ENCODE peak calls at places on chromosomes 12 and 14, in ten cellular contexts. One of them, this sample, is unnamed.

GRCh38 chr12:24661657-24662096 is 287.2 kb downstream of the BCAT1 start:
- DNase-seq in prostate gland: no peak
- DNase-seq in effector memory CD4-positive, alpha-beta T cell: no peak
- DNase-seq in GM23338: no peak
- DNase-seq in GM23248: peak; percentile 8
- DNase-seq in left ventricle myocardium inferior: no peak
- DNase-seq in naive thymus-derived CD4-positive, alpha-beta T cell: no peak
- DNase-seq in A549: no peak
- DNase-seq in stomach: peak; percentile 28
- DNase-seq in testis: peak; percentile 16
- DNase-seq in this sample: peak; percentile 61

GRCh38 chr14:94089479-94089878 is 8.4 kb downstream of the IFI27L1 start:
- DNase-seq in testis: no peak
- DNase-seq in left ventricle myocardium inferior: no peak
- DNase-seq in stomach: no peak
- DNase-seq in A549: no peak
- DNase-seq in effector memory CD4-positive, alpha-beta T cell: no peak
- DNase-seq in GM23338: no peak
- DNase-seq in GM23248: no peak
- DNase-seq in naive thymus-derived CD4-positive, alpha-beta T cell: no peak
- DNase-seq in prostate gland: no peak
- DNase-seq in this sample: no peak

GRCh38 chr12:115203661-115204060 is 519.7 kb upstream of the TBX3 start:
- DNase-seq in A549: no peak
- DNase-seq in stomach: no peak
- DNase-seq in effector memory CD4-positive, alpha-beta T cell: no peak
- DNase-seq in GM23338: no peak
- DNase-seq in prostate gland: no peak
- DNase-seq in left ventricle myocardium inferior: no peak
- DNase-seq in GM23248: peak; percentile 41
- DNase-seq in testis: no peak
- DNase-seq in naive thymus-derived CD4-positive, alpha-beta T cell: no peak
- DNase-seq in this sample: no peak

GRCh38 chr14:104789752-104790743 is 5.5 kb downstream of the AKT1 start:
- DNase-seq in stomach: no peak
- DNase-seq in testis: no peak
- DNase-seq in effector memory CD4-positive, alpha-beta T cell: no peak
- DNase-seq in GM23338: no peak
- DNase-seq in GM23248: no peak
- DNase-seq in prostate gland: no peak
- DNase-seq in naive thymus-derived CD4-positive, alpha-beta T cell: no peak
- DNase-seq in A549: no peak
- DNase-seq in left ventricle myocardium inferior: no peak
- DNase-seq in this sample: no peak

GRCh38 chr12:16385779-16386646 is 38.6 kb downstream of the MGST1 start:
- DNase-seq in prostate gland: no peak
- DNase-seq in naive thymus-derived CD4-positive, alpha-beta T cell: no peak
- DNase-seq in effector memory CD4-positive, alpha-beta T cell: no peak
- DNase-seq in left ventricle myocardium inferior: no peak
- DNase-seq in stomach: peak; percentile 28
- DNase-seq in testis: peak; percentile 51
- DNase-seq in GM23248: peak; percentile 81
- DNase-seq in A549: peak; percentile 47
- DNase-seq in GM23338: peak; percentile 65
- DNase-seq in this sample: peak; percentile 68

GRCh38 chr14:79011091-79011919 is 841.1 kb downstream of the NRXN3 start:
- DNase-seq in GM23248: peak; percentile 90
- DNase-seq in stomach: no peak
- DNase-seq in effector memory CD4-positive, alpha-beta T cell: no peak
- DNase-seq in prostate gland: peak; percentile 25
- DNase-seq in GM23338: peak; percentile 65
- DNase-seq in testis: peak; percentile 44
- DNase-seq in naive thymus-derived CD4-positive, alpha-beta T cell: no peak
- DNase-seq in A549: peak; percentile 48
- DNase-seq in left ventricle myocardium inferior: no peak
- DNase-seq in this sample: peak; percentile 69

GRCh38 chr12:31558521-31558920 is 32.4 kb downstream of the DENND5B start:
- DNase-seq in testis: no peak
- DNase-seq in stomach: no peak
- DNase-seq in prostate gland: no peak
- DNase-seq in naive thymus-derived CD4-positive, alpha-beta T cell: no peak
- DNase-seq in GM23338: no peak
- DNase-seq in left ventricle myocardium inferior: no peak
- DNase-seq in A549: no peak
- DNase-seq in effector memory CD4-positive, alpha-beta T cell: no peak
- DNase-seq in GM23248: peak; percentile 73
- DNase-seq in this sample: no peak

GRCh38 chr14:56119221-56119967 is 1.2 kb downstream of the PELI2 start:
- DNase-seq in A549: peak; percentile 16
- DNase-seq in testis: peak; percentile 54
- DNase-seq in naive thymus-derived CD4-positive, alpha-beta T cell: peak; percentile 24
- DNase-seq in GM23248: peak; percentile 70
- DNase-seq in stomach: peak; percentile 46
- DNase-seq in left ventricle myocardium inferior: peak; percentile 51
- DNase-seq in effector memory CD4-positive, alpha-beta T cell: no peak
- DNase-seq in GM23338: peak; percentile 64
- DNase-seq in prostate gland: peak; percentile 16
- DNase-seq in this sample: peak; percentile 61

GRCh38 chr12:62332598-62332997 is 72.4 kb downstream of the USP15 start:
- DNase-seq in naive thymus-derived CD4-positive, alpha-beta T cell: no peak
- DNase-seq in effector memory CD4-positive, alpha-beta T cell: no peak
- DNase-seq in left ventricle myocardium inferior: no peak
- DNase-seq in A549: no peak
- DNase-seq in GM23248: peak; percentile 75
- DNase-seq in prostate gland: no peak
- DNase-seq in stomach: no peak
- DNase-seq in GM23338: no peak
- DNase-seq in testis: no peak
- DNase-seq in this sample: no peak

GRCh38 chr12:65614259-65614658 is 210.0 kb upstream of the HMGA2 start:
- DNase-seq in left ventricle myocardium inferior: no peak
- DNase-seq in effector memory CD4-positive, alpha-beta T cell: no peak
- DNase-seq in testis: no peak
- DNase-seq in A549: no peak
- DNase-seq in GM23338: no peak
- DNase-seq in prostate gland: no peak
- DNase-seq in stomach: no peak
- DNase-seq in naive thymus-derived CD4-positive, alpha-beta T cell: no peak
- DNase-seq in GM23248: no peak
- DNase-seq in this sample: no peak

GRCh38 chr12:27338473-27338872 is 5.8 kb downstream of the BMAL2 start:
- DNase-seq in stomach: no peak
- DNase-seq in naive thymus-derived CD4-positive, alpha-beta T cell: no peak
- DNase-seq in A549: no peak
- DNase-seq in effector memory CD4-positive, alpha-beta T cell: no peak
- DNase-seq in left ventricle myocardium inferior: no peak
- DNase-seq in GM23248: no peak
- DNase-seq in testis: no peak
- DNase-seq in GM23338: no peak
- DNase-seq in prostate gland: no peak
- DNase-seq in this sample: no peak

GRCh38 chr14:63632932-63633514 is 8.6 kb downstream of the WDR89 start:
- DNase-seq in stomach: no peak
- DNase-seq in GM23248: peak; percentile 61
- DNase-seq in A549: peak; percentile 30
- DNase-seq in effector memory CD4-positive, alpha-beta T cell: no peak
- DNase-seq in GM23338: peak; percentile 48
- DNase-seq in testis: no peak
- DNase-seq in prostate gland: no peak
- DNase-seq in naive thymus-derived CD4-positive, alpha-beta T cell: peak; percentile 62
- DNase-seq in left ventricle myocardium inferior: no peak
- DNase-seq in this sample: peak; percentile 24

GRCh38 chr12:46299846-46300245 is 31.0 kb upstream of the SLC38A1 start:
- DNase-seq in A549: no peak
- DNase-seq in GM23248: no peak
- DNase-seq in prostate gland: no peak
- DNase-seq in stomach: no peak
- DNase-seq in GM23338: no peak
- DNase-seq in left ventricle myocardium inferior: no peak
- DNase-seq in naive thymus-derived CD4-positive, alpha-beta T cell: no peak
- DNase-seq in effector memory CD4-positive, alpha-beta T cell: no peak
- DNase-seq in testis: no peak
- DNase-seq in this sample: no peak

GRCh38 chr12:131647667-131648066 is 63.2 kb upstream of the SFSWAP start:
- DNase-seq in stomach: no peak
- DNase-seq in A549: no peak
- DNase-seq in testis: no peak
- DNase-seq in prostate gland: no peak
- DNase-seq in GM23338: no peak
- DNase-seq in GM23248: no peak
- DNase-seq in effector memory CD4-positive, alpha-beta T cell: no peak
- DNase-seq in left ventricle myocardium inferior: no peak
- DNase-seq in naive thymus-derived CD4-positive, alpha-beta T cell: no peak
- DNase-seq in this sample: no peak

GRCh38 chr14:58296731-58297130 is 1.6 kb upstream of the ARID4A start:
- DNase-seq in left ventricle myocardium inferior: no peak
- DNase-seq in GM23338: no peak
- DNase-seq in prostate gland: no peak
- DNase-seq in naive thymus-derived CD4-positive, alpha-beta T cell: no peak
- DNase-seq in stomach: no peak
- DNase-seq in A549: no peak
- DNase-seq in GM23248: peak; percentile 76
- DNase-seq in effector memory CD4-positive, alpha-beta T cell: no peak
- DNase-seq in testis: no peak
- DNase-seq in this sample: no peak

GRCh38 chr12:111444706-111445310 is 39.1 kb downstream of the SH2B3 start:
- DNase-seq in naive thymus-derived CD4-positive, alpha-beta T cell: peak; percentile 60
- DNase-seq in A549: no peak
- DNase-seq in GM23248: peak; percentile 33
- DNase-seq in prostate gland: no peak
- DNase-seq in testis: peak; percentile 60
- DNase-seq in effector memory CD4-positive, alpha-beta T cell: peak; percentile 76
- DNase-seq in GM23338: peak; percentile 51
- DNase-seq in stomach: peak; percentile 59
- DNase-seq in left ventricle myocardium inferior: peak; percentile 69
- DNase-seq in this sample: peak; percentile 64
- H3K4me1 ChIP-seq in naive thymus-derived CD4-positive, alpha-beta T cell: peaks cover 59% of the 10 kb centered on the region
- H3K4me1 ChIP-seq in A549: no peaks in the 10 kb centered on the region
- H3K4me1 ChIP-seq in GM23248: peaks cover 19% of the 10 kb centered on the region
- H3K4me1 ChIP-seq in prostate gland: peaks cover 5% of the 10 kb centered on the region
- H3K4me1 ChIP-seq in testis: peaks cover 34% of the 10 kb centered on the region
- H3K4me1 ChIP-seq in effector memory CD4-positive, alpha-beta T cell: peaks cover 67% of the 10 kb centered on the region
- H3K4me1 ChIP-seq in GM23338: peaks cover 7% of the 10 kb centered on the region
- H3K4me1 ChIP-seq in stomach: peaks cover 62% of the 10 kb centered on the region
- H3K4me1 ChIP-seq in left ventricle myocardium inferior: peaks cover 100% of the 10 kb centered on the region
- H3K4me1 ChIP-seq in this sample: no peaks in the 10 kb centered on the region

GRCh38 chr12:92458996-92459395 is 243.8 kb upstream of the PLEKHG7 start:
- DNase-seq in A549: no peak
- DNase-seq in GM23248: no peak
- DNase-seq in stomach: no peak
- DNase-seq in GM23338: no peak
- DNase-seq in naive thymus-derived CD4-positive, alpha-beta T cell: no peak
- DNase-seq in testis: no peak
- DNase-seq in effector memory CD4-positive, alpha-beta T cell: no peak
- DNase-seq in prostate gland: no peak
- DNase-seq in left ventricle myocardium inferior: no peak
- DNase-seq in this sample: no peak
- H3K4me1 ChIP-seq in A549: no peaks in the 10 kb centered on the region
- H3K4me1 ChIP-seq in GM23248: no peaks in the 10 kb centered on the region
- H3K4me1 ChIP-seq in stomach: no peaks in the 10 kb centered on the region
- H3K4me1 ChIP-seq in GM23338: peaks cover 5% of the 10 kb centered on the region
- H3K4me1 ChIP-seq in naive thymus-derived CD4-positive, alpha-beta T cell: peaks cover 27% of the 10 kb centered on the region
- H3K4me1 ChIP-seq in testis: no peaks in the 10 kb centered on the region
- H3K4me1 ChIP-seq in effector memory CD4-positive, alpha-beta T cell: peaks cover 12% of the 10 kb centered on the region
- H3K4me1 ChIP-seq in prostate gland: no peaks in the 10 kb centered on the region
- H3K4me1 ChIP-seq in left ventricle myocardium inferior: no peaks in the 10 kb centered on the region
- H3K4me1 ChIP-seq in this sample: peaks cover 20% of the 10 kb centered on the region

GRCh38 chr12:29167410-29167809 is 18.3 kb downstream of the FAR2 start:
- DNase-seq in prostate gland: no peak
- DNase-seq in naive thymus-derived CD4-positive, alpha-beta T cell: no peak
- DNase-seq in GM23248: no peak
- DNase-seq in stomach: no peak
- DNase-seq in A549: no peak
- DNase-seq in testis: no peak
- DNase-seq in effector memory CD4-positive, alpha-beta T cell: no peak
- DNase-seq in left ventricle myocardium inferior: no peak
- DNase-seq in GM23338: no peak
- DNase-seq in this sample: no peak

GRCh38 chr12:29171421-29172258 is 22.6 kb downstream of the FAR2 start:
- DNase-seq in A549: peak; percentile 1
- DNase-seq in naive thymus-derived CD4-positive, alpha-beta T cell: no peak
- DNase-seq in testis: no peak
- DNase-seq in stomach: no peak
- DNase-seq in effector memory CD4-positive, alpha-beta T cell: no peak
- DNase-seq in GM23338: no peak
- DNase-seq in GM23248: no peak
- DNase-seq in prostate gland: no peak
- DNase-seq in left ventricle myocardium inferior: no peak
- DNase-seq in this sample: no peak

GRCh38 chr12:29164477-29165163 is 15.5 kb downstream of the FAR2 start:
- DNase-seq in left ventricle myocardium inferior: no peak
- DNase-seq in stomach: no peak
- DNase-seq in GM23338: no peak
- DNase-seq in GM23248: peak; percentile 86
- DNase-seq in prostate gland: no peak
- DNase-seq in naive thymus-derived CD4-positive, alpha-beta T cell: no peak
- DNase-seq in A549: no peak
- DNase-seq in effector memory CD4-positive, alpha-beta T cell: no peak
- DNase-seq in testis: no peak
- DNase-seq in this sample: peak; percentile 46

GRCh38 chr12:29163146-29163545 is 14.1 kb downstream of the FAR2 start:
- DNase-seq in left ventricle myocardium inferior: no peak
- DNase-seq in GM23248: no peak
- DNase-seq in naive thymus-derived CD4-positive, alpha-beta T cell: no peak
- DNase-seq in GM23338: no peak
- DNase-seq in stomach: no peak
- DNase-seq in effector memory CD4-positive, alpha-beta T cell: no peak
- DNase-seq in prostate gland: no peak
- DNase-seq in testis: no peak
- DNase-seq in A549: no peak
- DNase-seq in this sample: no peak

GRCh38 chr12:29168000-29168399 is 18.9 kb downstream of the FAR2 start:
- DNase-seq in effector memory CD4-positive, alpha-beta T cell: no peak
- DNase-seq in stomach: no peak
- DNase-seq in naive thymus-derived CD4-positive, alpha-beta T cell: no peak
- DNase-seq in A549: no peak
- DNase-seq in left ventricle myocardium inferior: no peak
- DNase-seq in testis: no peak
- DNase-seq in GM23338: no peak
- DNase-seq in GM23248: no peak
- DNase-seq in prostate gland: no peak
- DNase-seq in this sample: peak; percentile 45
- H3K4me1 ChIP-seq in effector memory CD4-positive, alpha-beta T cell: no peaks in the 10 kb centered on the region
- H3K4me1 ChIP-seq in stomach: peaks cover 4% of the 10 kb centered on the region
- H3K4me1 ChIP-seq in naive thymus-derived CD4-positive, alpha-beta T cell: no peaks in the 10 kb centered on the region
- H3K4me1 ChIP-seq in A549: no peaks in the 10 kb centered on the region
- H3K4me1 ChIP-seq in left ventricle myocardium inferior: peaks cover 27% of the 10 kb centered on the region
- H3K4me1 ChIP-seq in testis: no peaks in the 10 kb centered on the region
- H3K4me1 ChIP-seq in GM23338: no peaks in the 10 kb centered on the region
- H3K4me1 ChIP-seq in GM23248: peaks cover 8% of the 10 kb centered on the region
- H3K4me1 ChIP-seq in prostate gland: no peaks in the 10 kb centered on the region
- H3K4me1 ChIP-seq in this sample: peaks cover 25% of the 10 kb centered on the region

DNA sequence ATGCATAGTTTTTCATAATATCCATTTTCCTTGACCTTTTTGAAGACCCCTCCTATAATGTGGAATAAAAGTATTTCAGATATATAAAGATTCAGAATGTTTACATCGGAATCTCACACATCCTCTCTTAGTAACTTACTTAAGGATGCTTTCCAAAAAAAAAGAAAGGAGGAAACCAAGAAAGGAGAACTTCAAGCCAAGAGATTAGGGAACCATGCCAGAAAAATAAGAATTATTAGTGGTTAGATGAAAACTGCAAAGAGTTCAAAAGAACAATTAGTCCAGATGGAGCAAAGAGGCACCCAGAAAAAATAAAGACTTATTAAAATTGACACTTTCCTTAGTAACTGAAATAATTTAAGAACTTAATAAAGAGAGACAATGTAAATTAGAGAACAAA is 179.2 kb downstream of the DUSP6 start:
- DNase-seq in stomach: no peak
- DNase-seq in A549: no peak
- DNase-seq in testis: no peak
- DNase-seq in effector memory CD4-positive, alpha-beta T cell: no peak
- DNase-seq in left ventricle myocardium inferior: no peak
- DNase-seq in prostate gland: no peak
- DNase-seq in GM23338: no peak
- DNase-seq in GM23248: no peak
- DNase-seq in naive thymus-derived CD4-positive, alpha-beta T cell: no peak
- DNase-seq in this sample: no peak
- H3K4me1 ChIP-seq in stomach: no peaks in the 10 kb centered on the region
- H3K4me1 ChIP-seq in A549: no peaks in the 10 kb centered on the region
- H3K4me1 ChIP-seq in testis: no peaks in the 10 kb centered on the region
- H3K4me1 ChIP-seq in effector memory CD4-positive, alpha-beta T cell: no peaks in the 10 kb centered on the region
- H3K4me1 ChIP-seq in left ventricle myocardium inferior: no peaks in the 10 kb centered on the region
- H3K4me1 ChIP-seq in prostate gland: no peaks in the 10 kb centered on the region
- H3K4me1 ChIP-seq in GM23338: no peaks in the 10 kb centered on the region
- H3K4me1 ChIP-seq in GM23248: no peaks in the 10 kb centered on the region
- H3K4me1 ChIP-seq in naive thymus-derived CD4-positive, alpha-beta T cell: no peaks in the 10 kb centered on the region
- H3K4me1 ChIP-seq in this sample: no peaks in the 10 kb centered on the region